ENCODE peak calls at places on chromosomes 12 and 14, in ten cellular contexts. One of them, this sample, is unnamed.

GRCh38 chr12:45704968-45705367 is 24.5 kb upstream of the ARID2 start:
- DNase-seq in lower lobe of right lung: no peak
- DNase-seq in CD4-positive, alpha-beta T cell: no peak
- DNase-seq in stimulated activated CD8-positive, alpha-beta memory T cell treated with anti-CD3 and anti-CD28 coated beads, Interleukin-15, amount 100 ng/mL, for 24 hours: no peak
- DNase-seq in renal cortical epithelial cell: no peak
- DNase-seq in fibroblast of the conjunctiva: no peak
- DNase-seq in mammary epithelial cell: no peak
- DNase-seq in bronchial epithelial cell: no peak
- DNase-seq in psoas muscle: no peak
- DNase-seq in iPS DF 6.9: no peak
- DNase-seq in this sample: no peak

GRCh38 chr12:64550758-64551157 is 59.5 kb upstream of the RASSF3 start:
- DNase-seq in iPS DF 6.9: no peak
- DNase-seq in mammary epithelial cell: no peak
- DNase-seq in lower lobe of right lung: no peak
- DNase-seq in renal cortical epithelial cell: no peak
- DNase-seq in CD4-positive, alpha-beta T cell: no peak
- DNase-seq in stimulated activated CD8-positive, alpha-beta memory T cell treated with anti-CD3 and anti-CD28 coated beads, Interleukin-15, amount 100 ng/mL, for 24 hours: no peak
- DNase-seq in bronchial epithelial cell: no peak
- DNase-seq in fibroblast of the conjunctiva: no peak
- DNase-seq in psoas muscle: no peak
- DNase-seq in this sample: no peak

GRCh38 chr12:48061943-48062719 is 43.7 kb downstream of the SENP1 start:
- DNase-seq in bronchial epithelial cell: peak; percentile 11
- DNase-seq in CD4-positive, alpha-beta T cell: no peak
- DNase-seq in iPS DF 6.9: no peak
- DNase-seq in fibroblast of the conjunctiva: no peak
- DNase-seq in lower lobe of right lung: no peak
- DNase-seq in mammary epithelial cell: peak; percentile 14
- DNase-seq in psoas muscle: no peak
- DNase-seq in renal cortical epithelial cell: peak; percentile 3
- DNase-seq in stimulated activated CD8-positive, alpha-beta memory T cell treated with anti-CD3 and anti-CD28 coated beads, Interleukin-15, amount 100 ng/mL, for 24 hours: no peak
- DNase-seq in this sample: no peak

GRCh38 chr14:74409441-74409840 is 16.6 kb downstream of the SYNDIG1L start:
- DNase-seq in mammary epithelial cell: no peak
- DNase-seq in CD4-positive, alpha-beta T cell: no peak
- DNase-seq in iPS DF 6.9: no peak
- DNase-seq in bronchial epithelial cell: no peak
- DNase-seq in stimulated activated CD8-positive, alpha-beta memory T cell treated with anti-CD3 and anti-CD28 coated beads, Interleukin-15, amount 100 ng/mL, for 24 hours: no peak
- DNase-seq in fibroblast of the conjunctiva: no peak
- DNase-seq in renal cortical epithelial cell: no peak
- DNase-seq in psoas muscle: no peak
- DNase-seq in lower lobe of right lung: no peak
- DNase-seq in this sample: no peak

GRCh38 chr14:99377951-99378350 is 102.7 kb downstream of the SETD3 start:
- DNase-seq in mammary epithelial cell: no peak
- DNase-seq in stimulated activated CD8-positive, alpha-beta memory T cell treated with anti-CD3 and anti-CD28 coated beads, Interleukin-15, amount 100 ng/mL, for 24 hours: no peak
- DNase-seq in bronchial epithelial cell: no peak
- DNase-seq in iPS DF 6.9: no peak
- DNase-seq in renal cortical epithelial cell: no peak
- DNase-seq in CD4-positive, alpha-beta T cell: no peak
- DNase-seq in fibroblast of the conjunctiva: no peak
- DNase-seq in psoas muscle: no peak
- DNase-seq in lower lobe of right lung: no peak
- DNase-seq in this sample: no peak

GRCh38 chr14:51328089-51328941 is 88.3 kb downstream of the TMX1 start:
- DNase-seq in lower lobe of right lung: no peak
- DNase-seq in mammary epithelial cell: peak; percentile 80
- DNase-seq in CD4-positive, alpha-beta T cell: no peak
- DNase-seq in fibroblast of the conjunctiva: no peak
- DNase-seq in stimulated activated CD8-positive, alpha-beta memory T cell treated with anti-CD3 and anti-CD28 coated beads, Interleukin-15, amount 100 ng/mL, for 24 hours: no peak
- DNase-seq in psoas muscle: peak; percentile 21
- DNase-seq in iPS DF 6.9: no peak
- DNase-seq in bronchial epithelial cell: peak; percentile 74
- DNase-seq in renal cortical epithelial cell: peak; percentile 77
- DNase-seq in this sample: no peak

GRCh38 chr14:24978862-24979724 is 70.9 kb downstream of the STXBP6 start:
- DNase-seq in bronchial epithelial cell: no peak
- DNase-seq in renal cortical epithelial cell: peak; percentile 76
- DNase-seq in psoas muscle: no peak
- DNase-seq in CD4-positive, alpha-beta T cell: no peak
- DNase-seq in fibroblast of the conjunctiva: no peak
- DNase-seq in lower lobe of right lung: no peak
- DNase-seq in mammary epithelial cell: no peak
- DNase-seq in stimulated activated CD8-positive, alpha-beta memory T cell treated with anti-CD3 and anti-CD28 coated beads, Interleukin-15, amount 100 ng/mL, for 24 hours: no peak
- DNase-seq in iPS DF 6.9: no peak
- DNase-seq in this sample: no peak

GRCh38 chr12:103779410-103780092 is 61.5 kb downstream of the NT5DC3 start:
- DNase-seq in CD4-positive, alpha-beta T cell: no peak
- DNase-seq in iPS DF 6.9: no peak
- DNase-seq in psoas muscle: no peak
- DNase-seq in lower lobe of right lung: no peak
- DNase-seq in fibroblast of the conjunctiva: no peak
- DNase-seq in mammary epithelial cell: no peak
- DNase-seq in bronchial epithelial cell: no peak
- DNase-seq in stimulated activated CD8-positive, alpha-beta memory T cell treated with anti-CD3 and anti-CD28 coated beads, Interleukin-15, amount 100 ng/mL, for 24 hours: no peak
- DNase-seq in renal cortical epithelial cell: peak; percentile 52
- DNase-seq in this sample: no peak

GRCh38 chr14:94295360-94296180 is 2.5 kb upstream of the SERPINA10 start:
- DNase-seq in fibroblast of the conjunctiva: no peak
- DNase-seq in iPS DF 6.9: no peak
- DNase-seq in stimulated activated CD8-positive, alpha-beta memory T cell treated with anti-CD3 and anti-CD28 coated beads, Interleukin-15, amount 100 ng/mL, for 24 hours: no peak
- DNase-seq in lower lobe of right lung: no peak
- DNase-seq in psoas muscle: no peak
- DNase-seq in mammary epithelial cell: no peak
- DNase-seq in renal cortical epithelial cell: no peak
- DNase-seq in bronchial epithelial cell: no peak
- DNase-seq in CD4-positive, alpha-beta T cell: no peak
- DNase-seq in this sample: no peak

GRCh38 chr12:71551529-71551928 is 111.9 kb downstream of the LGR5 start:
- DNase-seq in CD4-positive, alpha-beta T cell: no peak
- DNase-seq in mammary epithelial cell: no peak
- DNase-seq in renal cortical epithelial cell: peak; percentile 51
- DNase-seq in stimulated activated CD8-positive, alpha-beta memory T cell treated with anti-CD3 and anti-CD28 coated beads, Interleukin-15, amount 100 ng/mL, for 24 hours: no peak
- DNase-seq in bronchial epithelial cell: peak; percentile 31
- DNase-seq in psoas muscle: no peak
- DNase-seq in lower lobe of right lung: no peak
- DNase-seq in iPS DF 6.9: no peak
- DNase-seq in fibroblast of the conjunctiva: peak; percentile 4
- DNase-seq in this sample: no peak

GRCh38 chr14:22184157-22185025 is 404.6 kb downstream of the DAD1 start:
- DNase-seq in stimulated activated CD8-positive, alpha-beta memory T cell treated with anti-CD3 and anti-CD28 coated beads, Interleukin-15, amount 100 ng/mL, for 24 hours: no peak
- DNase-seq in iPS DF 6.9: no peak
- DNase-seq in renal cortical epithelial cell: peak; percentile 77
- DNase-seq in lower lobe of right lung: no peak
- DNase-seq in psoas muscle: no peak
- DNase-seq in bronchial epithelial cell: peak; percentile 68
- DNase-seq in mammary epithelial cell: no peak
- DNase-seq in fibroblast of the conjunctiva: no peak
- DNase-seq in CD4-positive, alpha-beta T cell: no peak
- DNase-seq in this sample: no peak

GRCh38 chr12:3164454-3165310 is 87.5 kb downstream of the TSPAN9 start:
- DNase-seq in psoas muscle: no peak
- DNase-seq in fibroblast of the conjunctiva: no peak
- DNase-seq in CD4-positive, alpha-beta T cell: no peak
- DNase-seq in bronchial epithelial cell: no peak
- DNase-seq in mammary epithelial cell: no peak
- DNase-seq in stimulated activated CD8-positive, alpha-beta memory T cell treated with anti-CD3 and anti-CD28 coated beads, Interleukin-15, amount 100 ng/mL, for 24 hours: no peak
- DNase-seq in renal cortical epithelial cell: peak; percentile 46
- DNase-seq in lower lobe of right lung: no peak
- DNase-seq in iPS DF 6.9: no peak
- DNase-seq in this sample: no peak

GRCh38 chr12:109766251-109766778 is 52.7 kb downstream of the FAM222A start:
- DNase-seq in stimulated activated CD8-positive, alpha-beta memory T cell treated with anti-CD3 and anti-CD28 coated beads, Interleukin-15, amount 100 ng/mL, for 24 hours: no peak
- DNase-seq in lower lobe of right lung: peak; percentile 24
- DNase-seq in mammary epithelial cell: no peak
- DNase-seq in iPS DF 6.9: no peak
- DNase-seq in bronchial epithelial cell: no peak
- DNase-seq in psoas muscle: no peak
- DNase-seq in renal cortical epithelial cell: no peak
- DNase-seq in fibroblast of the conjunctiva: no peak
- DNase-seq in CD4-positive, alpha-beta T cell: no peak
- DNase-seq in this sample: no peak

GRCh38 chr12:15558915-15559528 is 230.2 kb downstream of the EPS8 start:
- DNase-seq in lower lobe of right lung: no peak
- DNase-seq in CD4-positive, alpha-beta T cell: no peak
- DNase-seq in psoas muscle: no peak
- DNase-seq in bronchial epithelial cell: peak; percentile 79
- DNase-seq in renal cortical epithelial cell: peak; percentile 42
- DNase-seq in stimulated activated CD8-positive, alpha-beta memory T cell treated with anti-CD3 and anti-CD28 coated beads, Interleukin-15, amount 100 ng/mL, for 24 hours: no peak
- DNase-seq in mammary epithelial cell: peak; percentile 34
- DNase-seq in iPS DF 6.9: no peak
- DNase-seq in fibroblast of the conjunctiva: peak; percentile 62
- DNase-seq in this sample: no peak

GRCh38 chr12:57430117-57430930 is 519 bp downstream of the R3HDM2 start:
- DNase-seq in bronchial epithelial cell: peak; percentile 36
- DNase-seq in fibroblast of the conjunctiva: no peak
- DNase-seq in CD4-positive, alpha-beta T cell: no peak
- DNase-seq in stimulated activated CD8-positive, alpha-beta memory T cell treated with anti-CD3 and anti-CD28 coated beads, Interleukin-15, amount 100 ng/mL, for 24 hours: peak; percentile 21
- DNase-seq in lower lobe of right lung: peak; percentile 69
- DNase-seq in mammary epithelial cell: peak; percentile 37
- DNase-seq in renal cortical epithelial cell: no peak
- DNase-seq in iPS DF 6.9: no peak
- DNase-seq in psoas muscle: peak; percentile 66
- DNase-seq in this sample: no peak

GRCh38 chr12:114011711-114012110 is 45.6 kb upstream of the RBM19 start:
- DNase-seq in mammary epithelial cell: no peak
- DNase-seq in psoas muscle: no peak
- DNase-seq in bronchial epithelial cell: no peak
- DNase-seq in iPS DF 6.9: no peak
- DNase-seq in stimulated activated CD8-positive, alpha-beta memory T cell treated with anti-CD3 and anti-CD28 coated beads, Interleukin-15, amount 100 ng/mL, for 24 hours: no peak
- DNase-seq in CD4-positive, alpha-beta T cell: no peak
- DNase-seq in lower lobe of right lung: no peak
- DNase-seq in fibroblast of the conjunctiva: no peak
- DNase-seq in renal cortical epithelial cell: no peak
- DNase-seq in this sample: no peak

GRCh38 chr14:101604935-101605767 is 43.9 kb downstream of the DIO3 start:
- DNase-seq in mammary epithelial cell: no peak
- DNase-seq in psoas muscle: no peak
- DNase-seq in fibroblast of the conjunctiva: no peak
- DNase-seq in iPS DF 6.9: no peak
- DNase-seq in stimulated activated CD8-positive, alpha-beta memory T cell treated with anti-CD3 and anti-CD28 coated beads, Interleukin-15, amount 100 ng/mL, for 24 hours: no peak
- DNase-seq in bronchial epithelial cell: no peak
- DNase-seq in CD4-positive, alpha-beta T cell: no peak
- DNase-seq in lower lobe of right lung: no peak
- DNase-seq in renal cortical epithelial cell: no peak
- DNase-seq in this sample: no peak

GRCh38 chr14:50109342-50109741 is 7.0 kb downstream of the VCPKMT start:
- DNase-seq in psoas muscle: no peak
- DNase-seq in lower lobe of right lung: no peak
- DNase-seq in CD4-positive, alpha-beta T cell: no peak
- DNase-seq in iPS DF 6.9: no peak
- DNase-seq in renal cortical epithelial cell: no peak
- DNase-seq in bronchial epithelial cell: no peak
- DNase-seq in fibroblast of the conjunctiva: peak; percentile 13
- DNase-seq in stimulated activated CD8-positive, alpha-beta memory T cell treated with anti-CD3 and anti-CD28 coated beads, Interleukin-15, amount 100 ng/mL, for 24 hours: no peak
- DNase-seq in mammary epithelial cell: no peak
- DNase-seq in this sample: no peak

GRCh38 chr14:60064491-60065072 is 27.1 kb upstream of the PCNX4 start:
- DNase-seq in bronchial epithelial cell: peak; percentile 46
- DNase-seq in stimulated activated CD8-positive, alpha-beta memory T cell treated with anti-CD3 and anti-CD28 coated beads, Interleukin-15, amount 100 ng/mL, for 24 hours: no peak
- DNase-seq in CD4-positive, alpha-beta T cell: no peak
- DNase-seq in fibroblast of the conjunctiva: peak; percentile 22
- DNase-seq in renal cortical epithelial cell: peak; percentile 49
- DNase-seq in iPS DF 6.9: no peak
- DNase-seq in lower lobe of right lung: no peak
- DNase-seq in mammary epithelial cell: peak; percentile 6
- DNase-seq in psoas muscle: no peak
- DNase-seq in this sample: no peak

GRCh38 chr14:50839048-50839447 is 8.1 kb upstream of the NIN start:
- DNase-seq in fibroblast of the conjunctiva: no peak
- DNase-seq in renal cortical epithelial cell: peak; percentile 77
- DNase-seq in psoas muscle: no peak
- DNase-seq in stimulated activated CD8-positive, alpha-beta memory T cell treated with anti-CD3 and anti-CD28 coated beads, Interleukin-15, amount 100 ng/mL, for 24 hours: no peak
- DNase-seq in mammary epithelial cell: peak; percentile 54
- DNase-seq in lower lobe of right lung: no peak
- DNase-seq in bronchial epithelial cell: peak; percentile 33
- DNase-seq in iPS DF 6.9: no peak
- DNase-seq in CD4-positive, alpha-beta T cell: no peak
- DNase-seq in this sample: no peak

GRCh38 chr12:64610092-64610659 is at the start of gene RASSF3:
- DNase-seq in fibroblast of the conjunctiva: no peak
- DNase-seq in iPS DF 6.9: peak; percentile 58
- DNase-seq in stimulated activated CD8-positive, alpha-beta memory T cell treated with anti-CD3 and anti-CD28 coated beads, Interleukin-15, amount 100 ng/mL, for 24 hours: peak; percentile 53
- DNase-seq in psoas muscle: peak; percentile 70
- DNase-seq in mammary epithelial cell: peak; percentile 66
- DNase-seq in bronchial epithelial cell: no peak
- DNase-seq in CD4-positive, alpha-beta T cell: peak; percentile 67
- DNase-seq in renal cortical epithelial cell: no peak
- DNase-seq in lower lobe of right lung: peak; percentile 87
- DNase-seq in this sample: peak; percentile 81

GRCh38 chr12:91204416-91204815 is 21.8 kb upstream of the DCN start:
- DNase-seq in fibroblast of the conjunctiva: no peak
- DNase-seq in lower lobe of right lung: no peak
- DNase-seq in renal cortical epithelial cell: no peak
- DNase-seq in iPS DF 6.9: no peak
- DNase-seq in mammary epithelial cell: no peak
- DNase-seq in bronchial epithelial cell: no peak
- DNase-seq in CD4-positive, alpha-beta T cell: no peak
- DNase-seq in psoas muscle: no peak
- DNase-seq in stimulated activated CD8-positive, alpha-beta memory T cell treated with anti-CD3 and anti-CD28 coated beads, Interleukin-15, amount 100 ng/mL, for 24 hours: no peak
- DNase-seq in this sample: no peak

This sample was measured in T-helper 17 cell.